ENCODE peak calls at places on chromosome 17, in seven cellular contexts. One of them, this sample, is unnamed.

GRCh38 chr17:75664099-75664549 is 2.8 kb downstream of the RECQL5 start:
- DNase-seq in stimulated activated CD8-positive, alpha-beta memory T cell treated with anti-CD3 and anti-CD28 coated beads, Interleukin-7, amount 100 ng/mL, for 4 hours: no peak
- DNase-seq in H54: no peak
- DNase-seq in Calu3: no peak
- DNase-seq in fibroblast of gingiva: no peak
- DNase-seq in uterus: no peak
- DNase-seq in skeletal muscle cell: no peak
- DNase-seq in this sample: no peak

GRCh38 chr17:83175551-83176271 is 96.3 kb downstream of the METRNL start:
- DNase-seq in fibroblast of gingiva: no peak
- DNase-seq in stimulated activated CD8-positive, alpha-beta memory T cell treated with anti-CD3 and anti-CD28 coated beads, Interleukin-7, amount 100 ng/mL, for 4 hours: no peak
- DNase-seq in Calu3: no peak
- DNase-seq in uterus: no peak
- DNase-seq in H54: no peak
- DNase-seq in skeletal muscle cell: no peak
- DNase-seq in this sample: no peak

GRCh38 chr17:27568216-27568615 is 62.8 kb upstream of the LGALS9 start:
- DNase-seq in uterus: no peak
- DNase-seq in skeletal muscle cell: no peak
- DNase-seq in fibroblast of gingiva: no peak
- DNase-seq in H54: no peak
- DNase-seq in Calu3: no peak
- DNase-seq in stimulated activated CD8-positive, alpha-beta memory T cell treated with anti-CD3 and anti-CD28 coated beads, Interleukin-7, amount 100 ng/mL, for 4 hours: no peak
- DNase-seq in this sample: no peak

GRCh38 chr17:79657861-79658810 is 47.3 kb upstream of the RBFOX3 start:
- DNase-seq in fibroblast of gingiva: no peak
- DNase-seq in Calu3: no peak
- DNase-seq in H54: no peak
- DNase-seq in stimulated activated CD8-positive, alpha-beta memory T cell treated with anti-CD3 and anti-CD28 coated beads, Interleukin-7, amount 100 ng/mL, for 4 hours: no peak
- DNase-seq in skeletal muscle cell: no peak
- DNase-seq in uterus: no peak
- DNase-seq in this sample: no peak

GRCh38 chr17:78697122-78697845 is 84.8 kb downstream of the CYTH1 start:
- DNase-seq in fibroblast of gingiva: no peak
- DNase-seq in skeletal muscle cell: no peak
- DNase-seq in Calu3: no peak
- DNase-seq in H54: no peak
- DNase-seq in uterus: no peak
- DNase-seq in stimulated activated CD8-positive, alpha-beta memory T cell treated with anti-CD3 and anti-CD28 coated beads, Interleukin-7, amount 100 ng/mL, for 4 hours: no peak
- DNase-seq in this sample: no peak

GRCh38 chr17:39400547-39401411 is 647 bp downstream of the FBXL20 start:
- DNase-seq in H54: no peak
- DNase-seq in stimulated activated CD8-positive, alpha-beta memory T cell treated with anti-CD3 and anti-CD28 coated beads, Interleukin-7, amount 100 ng/mL, for 4 hours: peak
- DNase-seq in skeletal muscle cell: no peak
- DNase-seq in uterus: no peak
- DNase-seq in Calu3: no peak
- DNase-seq in fibroblast of gingiva: no peak
- DNase-seq in this sample: no peak

GRCh38 chr17:72399608-72400487 is 279.0 kb downstream of the SOX9 start:
- DNase-seq in Calu3: no peak
- DNase-seq in fibroblast of gingiva: no peak
- DNase-seq in H54: no peak
- DNase-seq in uterus: no peak
- DNase-seq in stimulated activated CD8-positive, alpha-beta memory T cell treated with anti-CD3 and anti-CD28 coated beads, Interleukin-7, amount 100 ng/mL, for 4 hours: no peak
- DNase-seq in skeletal muscle cell: no peak
- DNase-seq in this sample: no peak

GRCh38 chr17:41067281-41067680 is 1.6 kb upstream of the KRTAP2-4 start:
- DNase-seq in H54: no peak
- DNase-seq in skeletal muscle cell: no peak
- DNase-seq in uterus: no peak
- DNase-seq in fibroblast of gingiva: peak
- DNase-seq in stimulated activated CD8-positive, alpha-beta memory T cell treated with anti-CD3 and anti-CD28 coated beads, Interleukin-7, amount 100 ng/mL, for 4 hours: no peak
- DNase-seq in Calu3: no peak
- DNase-seq in this sample: peak

GRCh38 chr17:6259899-6260298 is 175.0 kb downstream of the AIPL1 start:
- DNase-seq in H54: no peak
- DNase-seq in Calu3: no peak
- DNase-seq in skeletal muscle cell: no peak
- DNase-seq in uterus: no peak
- DNase-seq in fibroblast of gingiva: no peak
- DNase-seq in stimulated activated CD8-positive, alpha-beta memory T cell treated with anti-CD3 and anti-CD28 coated beads, Interleukin-7, amount 100 ng/mL, for 4 hours: no peak
- DNase-seq in this sample: no peak

GRCh38 chr17:6868579-6868978 is 37.0 kb upstream of the TEKT1 start:
- DNase-seq in skeletal muscle cell: no peak
- DNase-seq in uterus: no peak
- DNase-seq in stimulated activated CD8-positive, alpha-beta memory T cell treated with anti-CD3 and anti-CD28 coated beads, Interleukin-7, amount 100 ng/mL, for 4 hours: no peak
- DNase-seq in H54: no peak
- DNase-seq in fibroblast of gingiva: no peak
- DNase-seq in Calu3: peak
- DNase-seq in this sample: no peak

GRCh38 chr17:16255481-16255901 is 38.5 kb downstream of the PIGL start:
- DNase-seq in fibroblast of gingiva: peak
- DNase-seq in uterus: peak
- DNase-seq in stimulated activated CD8-positive, alpha-beta memory T cell treated with anti-CD3 and anti-CD28 coated beads, Interleukin-7, amount 100 ng/mL, for 4 hours: no peak
- DNase-seq in H54: no peak
- DNase-seq in Calu3: no peak
- DNase-seq in skeletal muscle cell: no peak
- DNase-seq in this sample: no peak

GRCh38 chr17:62882878-62883277 is 74.8 kb upstream of the MARCHF10 start:
- DNase-seq in Calu3: no peak
- DNase-seq in uterus: no peak
- DNase-seq in H54: no peak
- DNase-seq in skeletal muscle cell: peak
- DNase-seq in stimulated activated CD8-positive, alpha-beta memory T cell treated with anti-CD3 and anti-CD28 coated beads, Interleukin-7, amount 100 ng/mL, for 4 hours: no peak
- DNase-seq in fibroblast of gingiva: peak
- DNase-seq in this sample: no peak

GRCh38 chr17:76556759-76557367 is 17.0 kb downstream of the PRCD start:
- DNase-seq in stimulated activated CD8-positive, alpha-beta memory T cell treated with anti-CD3 and anti-CD28 coated beads, Interleukin-7, amount 100 ng/mL, for 4 hours: peak
- DNase-seq in skeletal muscle cell: no peak
- DNase-seq in H54: no peak
- DNase-seq in uterus: no peak
- DNase-seq in fibroblast of gingiva: peak
- DNase-seq in Calu3: no peak
- DNase-seq in this sample: no peak

GRCh38 chr17:34503804-34504203 is 75.6 kb upstream of the TMEM132E start:
- DNase-seq in stimulated activated CD8-positive, alpha-beta memory T cell treated with anti-CD3 and anti-CD28 coated beads, Interleukin-7, amount 100 ng/mL, for 4 hours: no peak
- DNase-seq in Calu3: no peak
- DNase-seq in uterus: no peak
- DNase-seq in H54: no peak
- DNase-seq in fibroblast of gingiva: no peak
- DNase-seq in skeletal muscle cell: no peak
- DNase-seq in this sample: no peak

This sample was measured in AG04450.